ENCODE peak calls at places on chromosome 5, in four cellular contexts. Z, L, E and K are unnamed samples.
A peak's percentile ranks its signal among the peaks of the same experiment; 100 is the strongest.

GRCh38 chr5:126309860-126310259 is 113.3 kb upstream of the GRAMD2B start:
- DNase-seq in E (no peak), Z (peak; percentile 1), L (no peak), K (no peak)

GRCh38 chr5:72625369-72625768 is 118.2 kb upstream of the ZNF366 start:
- DNase-seq in E (no peak), Z (peak; percentile 34), L (no peak), K (no peak)

GRCh38 chr5:147756566-147756965 is 26.0 kb downstream of the JAKMIP2 start:
- DNase-seq in E (no peak), L (no peak), Z (no peak), K (no peak)

GRCh38 chr5:176185133-176185733 is 53.0 kb upstream of the SIMC1 start:
- DNase-seq in L (no peak), Z (no peak), E (no peak), K (no peak)

GRCh38 chr5:162657076-162657475 is 589.5 kb downstream of the GABRG2 start:
- DNase-seq in L (no peak), Z (no peak), E (no peak), K (no peak)

GRCh38 chr5:66565878-66566277 is 30.3 kb upstream of the MAST4 start:
- DNase-seq in Z (no peak), E (no peak), L (no peak), K (no peak)

GRCh38 chr5:76256116-76256889 is 146.8 kb upstream of the IQGAP2 start:
- DNase-seq in L (peak; percentile 86), Z (peak; percentile 79), E (peak; percentile 56), K (no peak)

GRCh38 chr5:176415240-176416122 is 858 bp downstream of the CLTB start:
- DNase-seq in Z (peak; percentile 56), E (no peak), L (peak; percentile 65), K (no peak)

GRCh38 chr5:16702964-16703363 is 86.2 kb upstream of the RETREG1 start:
- DNase-seq in Z (no peak), L (no peak), E (no peak), K (no peak)

GRCh38 chr5:112228672-112229071 is 190.4 kb downstream of the EPB41L4A start:
- DNase-seq in L (peak; percentile 35), Z (peak; percentile 87), E (peak; percentile 82), K (no peak)

GRCh38 chr5:38816083-38817030 is 29.5 kb upstream of the OSMR start:
- DNase-seq in Z (no peak), E (no peak), L (no peak), K (no peak)

GRCh38 chr5:155726267-155726666 is 600.7 kb upstream of the SGCD start:
- DNase-seq in L (peak; percentile 42), Z (peak; percentile 5), E (peak; percentile 17), K (no peak)

GRCh38 chr5:75511435-75512382 is at the start of the genes CERT1 and POLK:
- DNase-seq in L (peak; percentile 99), Z (peak; percentile 99), E (peak; percentile 99), K (peak; percentile 94)

GRCh38 chr5:138096363-138096762 is 12.5 kb downstream of the WNT8A start:
- DNase-seq in E (no peak), Z (no peak), L (no peak), K (no peak)

GRCh38 chr5:61275841-61276240 is 56.2 kb upstream of the ZSWIM6 start:
- DNase-seq in Z (peak; percentile 69), E (peak; percentile 52), L (no peak), K (no peak)

GRCh38 chr5:155897761-155898160 is 429.2 kb upstream of the SGCD start:
- DNase-seq in L (no peak), E (no peak), Z (no peak), K (no peak)

GRCh38 chr5:131224387-131225191 is 39.3 kb upstream of the CDC42SE2 start:
- DNase-seq in L (no peak), Z (no peak), E (peak; percentile 10), K (no peak)

GRCh38 chr5:109992264-109992915 is 302.7 kb downstream of the MAN2A1 start:
- DNase-seq in L (no peak), E (no peak), Z (no peak), K (no peak)

GRCh38 chr5:173848986-173849596 is 39.1 kb upstream of the CPEB4 start:
- DNase-seq in L (no peak), E (no peak), Z (no peak), K (no peak)

GRCh38 chr5:60332244-60333018 is 367.5 kb downstream of the DEPDC1B start:
- DNase-seq in E (no peak), Z (peak; percentile 20), L (no peak), K (no peak)

GRCh38 chr5:67643531-67643930 is 446.9 kb upstream of the CD180 start:
- DNase-seq in Z (no peak), E (no peak), L (no peak), K (no peak)

GRCh38 chr5:38872826-38873225 is 27.0 kb downstream of the OSMR start:
- DNase-seq in E (no peak), L (no peak), Z (no peak), K (no peak)

GRCh38 chr5:125823572-125823971 is 599.6 kb upstream of the GRAMD2B start:
- DNase-seq in L (no peak), Z (no peak), E (no peak), K (no peak)

GRCh38 chr5:81513982-81514381 is 120.0 kb upstream of the ACOT12 start:
- DNase-seq in L (no peak), E (no peak), Z (peak; percentile 30), K (no peak)

GRCh38 chr5:16411741-16412455 is 53.7 kb downstream of the ZNF622 start:
- DNase-seq in E (no peak), L (no peak), Z (no peak), K (no peak)

GRCh38 chr5:56808211-56808610 is 7.1 kb upstream of the MAP3K1 start:
- DNase-seq in Z (no peak), E (no peak), L (no peak), K (no peak)

GRCh38 chr5:145975361-145976066 is 39.1 kb downstream of the SH3RF2 start:
- DNase-seq in E (no peak), Z (peak; percentile 90), L (peak; percentile 86), K (no peak)

GRCh38 chr5:94759022-94759421 is 140.6 kb downstream of the SLF1 start:
- DNase-seq in L (no peak), E (no peak), Z (no peak), K (no peak)

GRCh38 chr5:155978805-155979204 is 348.2 kb upstream of the SGCD start:
- DNase-seq in L (no peak), E (peak; percentile 11), Z (no peak), K (no peak)

GRCh38 chr5:132947661-132948060 is 15.8 kb downstream of the AFF4 start:
- DNase-seq in E (no peak), L (no peak), Z (peak; percentile 26), K (no peak)

GRCh38 chr5:134949335-134949734 is 18.4 kb upstream of the CATSPER3 start:
- DNase-seq in L (no peak), Z (no peak), E (no peak), K (no peak)

GRCh38 chr5:138354926-138355378 is 2.5 kb downstream of the KDM3B start:
- DNase-seq in L (peak; percentile 34), Z (peak; percentile 78), E (peak; percentile 32), K (no peak)

GRCh38 chr5:65103674-65104035 is 334.9 kb downstream of the CWC27 start:
- DNase-seq in Z (no peak), L (no peak), E (no peak), K (no peak)
- H3K27ac ChIP-seq in Z (no peak overlapping the region), L (peak overlapping the region; percentile 94), E (peak overlapping the region; percentile 91), K (no peak overlapping the region)

DNA sequence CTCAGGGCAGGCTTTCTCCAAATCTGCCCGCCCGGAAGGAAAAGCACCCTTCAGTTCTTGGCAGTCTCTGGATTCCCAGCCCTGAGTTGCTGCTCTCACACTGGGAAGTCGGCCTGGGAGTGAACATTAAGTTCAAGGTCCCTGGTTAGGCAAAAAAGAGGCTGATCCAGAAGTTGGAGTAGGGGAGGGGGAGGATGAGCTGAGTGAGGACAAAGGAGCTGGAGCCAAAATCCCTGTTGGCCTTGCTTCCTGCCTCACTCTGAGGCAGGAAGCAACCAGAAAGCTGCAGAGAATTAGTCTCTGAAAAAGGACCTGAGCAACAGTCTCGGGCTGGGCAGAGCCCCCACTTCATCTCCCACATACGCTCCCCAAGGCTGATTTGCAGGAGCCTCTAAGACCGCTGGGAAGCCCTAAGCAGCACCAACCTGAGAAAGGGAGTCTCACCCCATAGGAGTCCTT is 15.0 kb upstream of the RPS14 start:
- DNase-seq in Z (peak; percentile 78), E (peak; percentile 70), L (no peak), K (no peak)
- H3K27ac ChIP-seq in Z (no peak overlapping the region), E (peak overlapping the region; percentile 82), L (no peak overlapping the region), K (peak overlapping the region; percentile 27)

GRCh38 chr5:44871401-44871800 is 62.7 kb downstream of the MRPS30 start:
- DNase-seq in E (no peak), Z (no peak), L (no peak), K (no peak)
- H3K27ac ChIP-seq in E (no peak overlapping the region), Z (peak overlapping the region; percentile 56), L (no peak overlapping the region), K (no peak overlapping the region)

DNA sequence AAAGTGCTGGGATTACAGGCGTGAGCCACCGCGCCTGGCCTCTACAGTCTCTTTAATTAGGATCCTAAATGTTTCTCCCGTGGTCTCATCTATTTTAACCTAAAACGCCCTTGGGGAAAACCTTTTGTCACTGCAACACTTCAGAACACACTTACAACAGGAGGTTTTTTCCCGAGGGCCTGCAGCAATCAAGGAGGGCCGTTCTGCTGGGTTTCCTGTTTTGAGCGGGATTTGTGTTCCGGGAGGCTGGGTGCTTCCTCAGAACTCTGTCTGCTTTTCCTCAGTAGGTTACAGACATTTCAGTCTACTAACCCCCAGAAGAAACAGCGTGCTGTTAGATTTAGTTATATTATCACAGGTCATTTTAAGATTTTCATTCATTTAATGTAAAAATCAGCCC is 65.4 kb upstream of the IRX4 start:
- DNase-seq in Z (no peak), L (no peak), E (no peak), K (no peak)
- H3K27ac ChIP-seq in Z (peak overlapping the region; percentile 73), L (no peak overlapping the region), E (no peak overlapping the region), K (peak overlapping the region; percentile 57)

GRCh38 chr5:160079753-160080152 is 39.5 kb downstream of the PWWP2A start:
- DNase-seq in E (no peak), Z (no peak), L (no peak), K (no peak)
- H3K27ac ChIP-seq in E (no peak overlapping the region), Z (no peak overlapping the region), L (no peak overlapping the region), K (no peak overlapping the region)

GRCh38 chr5:142929602-142930001 is 159.4 kb downstream of the ARHGAP26 start:
- DNase-seq in Z (no peak), E (peak; percentile 70), L (no peak), K (no peak)

GRCh38 chr5:142926549-142926948 is 156.4 kb downstream of the ARHGAP26 start:
- DNase-seq in E (no peak), L (no peak), Z (no peak), K (no peak)

GRCh38 chr5:142922223-142922952 is 152.2 kb downstream of the ARHGAP26 start:
- DNase-seq in Z (peak; percentile 66), E (no peak), L (peak; percentile 65), K (no peak)

GRCh38 chr5:142924135-142924883 is 154.1 kb downstream of the ARHGAP26 start:
- DNase-seq in Z (peak; percentile 35), L (no peak), E (no peak), K (no peak)

DNA sequence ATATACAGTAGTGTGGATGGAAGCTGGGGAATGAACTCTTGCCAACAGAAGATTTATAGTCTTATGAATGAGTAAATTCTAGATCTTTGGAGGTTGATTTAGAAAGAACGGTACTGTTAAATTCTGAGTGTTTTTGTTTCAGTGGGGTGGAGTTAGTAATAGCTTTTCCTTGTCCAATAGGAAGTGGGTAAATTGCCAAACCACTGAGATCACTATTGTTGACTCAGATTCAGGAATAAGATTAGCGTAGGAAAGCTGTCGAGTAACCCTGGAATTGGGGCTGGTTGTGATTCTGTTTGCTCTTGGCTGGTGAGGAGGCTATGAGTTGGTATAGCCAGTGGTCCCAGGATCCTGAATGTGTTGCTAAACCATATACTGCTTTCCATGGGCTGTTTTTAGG is 155.6 kb downstream of the ARHGAP26 start:
- DNase-seq in Z (peak; percentile 62), E (peak; percentile 59), L (no peak), K (no peak)
- H3K27ac ChIP-seq in Z (no peak overlapping the region), E (peak overlapping the region; percentile 80), L (no peak overlapping the region), K (peak overlapping the region; percentile 53)